ENCODE peak calls at places on chromosomes 12 and 14, in eight cellular contexts. One of them, this sample, is unnamed.

GRCh38 chr14:27917896-27918295 is 848.7 kb upstream of the FOXG1 start:
- DNase-seq in transverse colon: no peak
- DNase-seq in HCT116: no peak
- DNase-seq in Panc1: no peak
- DNase-seq in K562: no peak
- DNase-seq in spleen: no peak
- DNase-seq in sigmoid colon: no peak
- DNase-seq in endothelial cell of umbilical vein: no peak
- DNase-seq in this sample: no peak

GRCh38 chr14:89349196-89350008 is 67.6 kb downstream of the FOXN3 start:
- DNase-seq in sigmoid colon: peak
- DNase-seq in HCT116: no peak
- DNase-seq in K562: no peak
- DNase-seq in spleen: no peak
- DNase-seq in transverse colon: peak
- DNase-seq in endothelial cell of umbilical vein: no peak
- DNase-seq in Panc1: no peak
- DNase-seq in this sample: peak

GRCh38 chr12:52056801-52057613 is 5.8 kb downstream of the NR4A1 start:
- DNase-seq in transverse colon: peak
- DNase-seq in spleen: no peak
- DNase-seq in HCT116: no peak
- DNase-seq in K562: no peak
- DNase-seq in endothelial cell of umbilical vein: no peak
- DNase-seq in sigmoid colon: peak
- DNase-seq in Panc1: no peak
- DNase-seq in this sample: peak

GRCh38 chr12:75850751-75851462 is 180.7 kb downstream of the PHLDA1 start:
- DNase-seq in spleen: no peak
- DNase-seq in Panc1: no peak
- DNase-seq in transverse colon: peak
- DNase-seq in sigmoid colon: no peak
- DNase-seq in K562: no peak
- DNase-seq in HCT116: no peak
- DNase-seq in endothelial cell of umbilical vein: no peak
- DNase-seq in this sample: no peak

GRCh38 chr14:79278798-79279644 is 932.3 kb downstream of the DIO2 start:
- DNase-seq in spleen: no peak
- DNase-seq in transverse colon: peak
- DNase-seq in endothelial cell of umbilical vein: peak
- DNase-seq in K562: no peak
- DNase-seq in Panc1: no peak
- DNase-seq in HCT116: no peak
- DNase-seq in sigmoid colon: peak
- DNase-seq in this sample: peak

GRCh38 chr14:102764220-102764671 is 13.0 kb upstream of the TRAF3 start:
- DNase-seq in sigmoid colon: no peak
- DNase-seq in Panc1: no peak
- DNase-seq in transverse colon: no peak
- DNase-seq in spleen: no peak
- DNase-seq in endothelial cell of umbilical vein: no peak
- DNase-seq in K562: no peak
- DNase-seq in HCT116: no peak
- DNase-seq in this sample: no peak

GRCh38 chr12:114671664-114672476 is 12.1 kb downstream of the TBX3 start:
- DNase-seq in transverse colon: no peak
- DNase-seq in endothelial cell of umbilical vein: no peak
- DNase-seq in K562: no peak
- DNase-seq in HCT116: no peak
- DNase-seq in spleen: no peak
- DNase-seq in Panc1: no peak
- DNase-seq in sigmoid colon: no peak
- DNase-seq in this sample: no peak

GRCh38 chr12:74391283-74391682 is 146.4 kb upstream of the ATXN7L3B start:
- DNase-seq in HCT116: no peak
- DNase-seq in transverse colon: no peak
- DNase-seq in endothelial cell of umbilical vein: no peak
- DNase-seq in spleen: no peak
- DNase-seq in Panc1: no peak
- DNase-seq in sigmoid colon: no peak
- DNase-seq in K562: no peak
- DNase-seq in this sample: no peak

GRCh38 chr14:52755607-52756316 is 25.8 kb downstream of the STYX start:
- DNase-seq in transverse colon: no peak
- DNase-seq in endothelial cell of umbilical vein: no peak
- DNase-seq in HCT116: no peak
- DNase-seq in sigmoid colon: no peak
- DNase-seq in Panc1: no peak
- DNase-seq in spleen: no peak
- DNase-seq in K562: no peak
- DNase-seq in this sample: no peak

GRCh38 chr12:129203456-129203855 is 350.2 kb downstream of the GLT1D1 start:
- DNase-seq in K562: no peak
- DNase-seq in transverse colon: no peak
- DNase-seq in endothelial cell of umbilical vein: no peak
- DNase-seq in spleen: no peak
- DNase-seq in HCT116: no peak
- DNase-seq in Panc1: no peak
- DNase-seq in sigmoid colon: no peak
- DNase-seq in this sample: no peak

GRCh38 chr12:105032703-105033357 is 46.7 kb downstream of the NOPCHAP1 start:
- DNase-seq in sigmoid colon: no peak
- DNase-seq in spleen: no peak
- DNase-seq in endothelial cell of umbilical vein: no peak
- DNase-seq in HCT116: no peak
- DNase-seq in Panc1: no peak
- DNase-seq in transverse colon: no peak
- DNase-seq in K562: no peak
- DNase-seq in this sample: no peak

GRCh38 chr12:52602552-52602951 is 1.3 kb upstream of the KRT72 start:
- DNase-seq in endothelial cell of umbilical vein: no peak
- DNase-seq in transverse colon: no peak
- DNase-seq in K562: no peak
- DNase-seq in HCT116: no peak
- DNase-seq in sigmoid colon: no peak
- DNase-seq in Panc1: no peak
- DNase-seq in spleen: no peak
- DNase-seq in this sample: no peak

GRCh38 chr12:94297876-94298520 is 149.6 kb downstream of the PLXNC1 start:
- DNase-seq in endothelial cell of umbilical vein: peak
- DNase-seq in spleen: no peak
- DNase-seq in transverse colon: no peak
- DNase-seq in sigmoid colon: no peak
- DNase-seq in Panc1: no peak
- DNase-seq in HCT116: no peak
- DNase-seq in K562: no peak
- DNase-seq in this sample: no peak
- TF ChIP-seq CTCF in endothelial cell of umbilical vein: no peak
- TF ChIP-seq CTCF in spleen: no peak
- TF ChIP-seq CTCF in transverse colon: no peak
- TF ChIP-seq CTCF in sigmoid colon: no peak
- TF ChIP-seq CTCF in Panc1: no peak
- TF ChIP-seq CTCF in HCT116: no peak
- TF ChIP-seq CTCF in K562: no peak
- TF ChIP-seq CTCF in this sample: no peak

GRCh38 chr14:76956253-76957090 is 72.0 kb downstream of the IRF2BPL start:
- DNase-seq in K562: peak
- DNase-seq in spleen: peak
- DNase-seq in endothelial cell of umbilical vein: peak
- DNase-seq in sigmoid colon: peak
- DNase-seq in HCT116: peak
- DNase-seq in transverse colon: peak
- DNase-seq in Panc1: no peak
- DNase-seq in this sample: peak
- TF ChIP-seq POLR2AphosphoS5 in K562: peak
- TF ChIP-seq POLR2AphosphoS5 in spleen: peak
- TF ChIP-seq POLR2AphosphoS5 in endothelial cell of umbilical vein: peak
- TF ChIP-seq POLR2AphosphoS5 in sigmoid colon: peak
- TF ChIP-seq POLR2AphosphoS5 in HCT116: peak
- TF ChIP-seq POLR2AphosphoS5 in transverse colon: peak
- TF ChIP-seq POLR2AphosphoS5 in Panc1: peak
- TF ChIP-seq POLR2AphosphoS5 in this sample: peak

DNA sequence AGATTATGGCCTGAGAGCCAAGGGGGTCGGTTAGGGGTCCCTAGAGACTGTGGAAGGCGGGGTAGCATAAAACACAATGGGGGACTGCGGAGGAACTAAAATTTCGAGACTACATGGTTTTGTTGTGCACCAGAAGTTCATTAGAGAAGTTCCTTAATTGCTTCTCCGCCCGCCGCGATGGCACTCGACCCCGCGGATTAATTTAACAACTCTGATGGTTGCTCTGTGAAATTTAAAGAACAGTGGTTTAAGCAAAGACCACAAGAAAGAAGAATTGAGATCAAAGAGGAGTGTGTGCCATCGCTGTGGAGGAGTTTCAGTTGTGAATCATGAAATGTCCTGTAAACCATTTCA is 1.4 kb upstream of the CCDC88C start:
- DNase-seq in HCT116: no peak
- DNase-seq in sigmoid colon: no peak
- DNase-seq in transverse colon: no peak
- DNase-seq in endothelial cell of umbilical vein: no peak
- DNase-seq in K562: no peak
- DNase-seq in Panc1: no peak
- DNase-seq in spleen: no peak
- DNase-seq in this sample: peak
- TF ChIP-seq CTCF in HCT116: no peak
- TF ChIP-seq CTCF in sigmoid colon: no peak
- TF ChIP-seq CTCF in transverse colon: no peak
- TF ChIP-seq CTCF in endothelial cell of umbilical vein: no peak
- TF ChIP-seq CTCF in K562: no peak
- TF ChIP-seq CTCF in Panc1: peak
- TF ChIP-seq CTCF in spleen: no peak
- TF ChIP-seq CTCF in this sample: no peak

GRCh38 chr12:6936642-6937480 is 6.8 kb upstream of the RNU7-1 start:
- DNase-seq in HCT116: no peak
- DNase-seq in endothelial cell of umbilical vein: no peak
- DNase-seq in sigmoid colon: no peak
- DNase-seq in K562: no peak
- DNase-seq in spleen: peak
- DNase-seq in transverse colon: no peak
- DNase-seq in Panc1: no peak
- DNase-seq in this sample: no peak
- TF ChIP-seq POLR2AphosphoS5 in HCT116: no peak
- TF ChIP-seq POLR2AphosphoS5 in endothelial cell of umbilical vein: no peak
- TF ChIP-seq POLR2AphosphoS5 in sigmoid colon: no peak
- TF ChIP-seq POLR2AphosphoS5 in K562: no peak
- TF ChIP-seq POLR2AphosphoS5 in spleen: peak
- TF ChIP-seq POLR2AphosphoS5 in transverse colon: no peak
- TF ChIP-seq POLR2AphosphoS5 in Panc1: no peak
- TF ChIP-seq POLR2AphosphoS5 in this sample: no peak

DNA sequence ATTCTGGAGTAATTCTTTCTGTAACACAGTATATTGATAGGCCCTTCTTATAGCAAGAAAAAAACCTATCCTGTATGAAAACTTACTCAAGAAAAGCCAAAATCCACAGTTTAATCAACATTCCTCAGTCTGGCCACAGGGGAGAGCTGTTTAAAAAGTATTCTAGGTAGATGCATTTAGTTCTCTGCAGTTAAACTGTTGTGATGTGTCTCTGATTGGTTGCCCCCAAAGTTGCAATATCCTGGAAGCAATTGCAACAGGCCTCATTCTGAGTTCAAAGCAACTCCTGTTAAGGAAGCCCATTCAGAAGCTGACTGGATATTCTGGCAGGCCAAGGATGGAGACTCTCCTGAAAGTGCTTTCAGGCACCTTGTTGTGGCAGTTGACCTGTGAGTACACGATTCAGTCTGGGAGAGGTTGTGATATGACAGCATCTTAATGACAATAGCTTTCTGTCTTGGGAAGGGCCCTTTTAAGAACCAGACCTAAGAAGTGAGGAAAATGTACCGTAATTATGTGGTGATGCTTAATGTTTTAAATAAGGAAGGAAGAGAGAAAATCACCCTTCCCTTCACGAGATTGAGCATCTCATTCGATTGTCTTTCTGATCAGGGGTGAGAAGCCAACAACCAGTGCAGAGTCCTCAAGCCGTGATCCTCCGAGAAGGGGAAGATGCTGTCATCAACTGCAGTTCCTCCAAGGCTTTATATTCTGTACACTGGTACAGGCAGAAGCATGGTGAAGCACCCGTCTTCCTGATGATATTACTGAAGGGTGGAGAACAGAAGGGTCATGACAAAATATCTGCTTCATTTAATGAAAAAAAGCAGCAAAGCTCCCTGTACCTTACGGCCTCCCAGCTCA is 420.7 kb downstream of the DAD1 start:
- DNase-seq in endothelial cell of umbilical vein: no peak
- DNase-seq in spleen: no peak
- DNase-seq in transverse colon: no peak
- DNase-seq in K562: no peak
- DNase-seq in Panc1: no peak
- DNase-seq in sigmoid colon: no peak
- DNase-seq in HCT116: no peak
- DNase-seq in this sample: no peak
- TF ChIP-seq CTCF in endothelial cell of umbilical vein: no peak
- TF ChIP-seq CTCF in spleen: no peak
- TF ChIP-seq CTCF in transverse colon: no peak
- TF ChIP-seq CTCF in K562: no peak
- TF ChIP-seq CTCF in Panc1: no peak
- TF ChIP-seq CTCF in sigmoid colon: no peak
- TF ChIP-seq CTCF in HCT116: no peak
- TF ChIP-seq CTCF in this sample: no peak

DNA sequence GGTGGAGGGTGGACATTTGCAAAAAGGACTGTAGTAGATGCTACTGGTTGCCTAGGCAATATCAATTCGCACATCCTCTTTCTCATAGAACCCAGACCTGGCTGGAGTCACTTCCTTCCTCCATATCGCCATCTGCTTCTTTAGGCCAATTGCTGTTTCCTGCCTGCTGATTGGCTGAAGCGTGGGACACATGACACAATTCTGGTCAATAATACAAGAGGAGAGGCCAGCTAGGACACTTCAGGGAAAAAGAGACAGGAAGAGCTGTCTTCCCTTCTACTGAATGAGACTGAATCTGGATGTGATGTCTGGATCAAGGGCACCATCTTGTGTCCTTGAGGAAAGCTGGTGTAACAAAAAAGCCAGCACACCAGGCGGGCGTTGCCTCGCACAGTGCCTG is 53.8 kb downstream of the TRPV4 start:
- DNase-seq in spleen: peak
- DNase-seq in K562: peak
- DNase-seq in HCT116: no peak
- DNase-seq in sigmoid colon: no peak
- DNase-seq in endothelial cell of umbilical vein: no peak
- DNase-seq in transverse colon: no peak
- DNase-seq in Panc1: no peak
- DNase-seq in this sample: no peak
- TF ChIP-seq POLR2AphosphoS5 in spleen: peak
- TF ChIP-seq POLR2AphosphoS5 in K562: no peak
- TF ChIP-seq POLR2AphosphoS5 in HCT116: no peak
- TF ChIP-seq POLR2AphosphoS5 in sigmoid colon: no peak
- TF ChIP-seq POLR2AphosphoS5 in endothelial cell of umbilical vein: no peak
- TF ChIP-seq POLR2AphosphoS5 in transverse colon: no peak
- TF ChIP-seq POLR2AphosphoS5 in Panc1: no peak
- TF ChIP-seq POLR2AphosphoS5 in this sample: no peak

This sample was measured in stomach.